ENCODE peak calls at places on chromosomes 3 and 15, in five cellular contexts. N is fibroblast of the aortic adventitia, S is cardiac fibroblast, C is fibroblast of lung, P is dorsolateral prefrontal cortex. Z is an unnamed sample.

GRCh38 chr15:45181491-45182285 is 6.1 kb downstream of the SHF start:
- DNase-seq in N (no peak), S (no peak), C (no peak), P (no peak), Z (no peak)

GRCh38 chr15:95994418-95994817 is 336.1 kb upstream of the NR2F2 start:
- DNase-seq in N (peak; percentile 8), S (peak; percentile 8), C (peak; percentile 42), P (peak; percentile 8), Z (no peak)

GRCh38 chr15:54119056-54119455 is 140.8 kb downstream of the UNC13C start:
- DNase-seq in N (no peak), S (no peak), C (no peak), P (no peak), Z (no peak)

GRCh38 chr15:70491183-70491621 is 272.2 kb downstream of the UACA start:
- DNase-seq in N (peak; percentile 65), S (no peak), C (peak; percentile 50), P (no peak), Z (no peak)

GRCh38 chr15:57947781-57948180 is 117.7 kb downstream of the ALDH1A2 start:
- DNase-seq in N (peak; percentile 14), S (peak; percentile 49), C (peak; percentile 9), P (no peak), Z (no peak)

GRCh38 chr3:101017048-101017447 is 23.8 kb upstream of the ABI3BP start:
- DNase-seq in N (peak; percentile 66), S (peak; percentile 45), C (peak; percentile 21), P (no peak), Z (no peak)

GRCh38 chr3:56624725-56625124 is 58.3 kb downstream of the TASOR start:
- DNase-seq in N (peak; percentile 63), S (peak; percentile 34), C (peak; percentile 12), P (no peak), Z (no peak)

GRCh38 chr15:69976366-69976994 is 121.2 kb downstream of the TLE3 start:
- DNase-seq in N (peak; percentile 54), S (peak; percentile 64), C (peak; percentile 53), P (no peak), Z (peak; percentile 65)

GRCh38 chr3:104805042-104805441 is 561.7 kb upstream of the ALCAM start:
- DNase-seq in N (no peak), S (no peak), C (no peak), P (no peak), Z (no peak)

GRCh38 chr15:76939715-76940114 is 8.2 kb downstream of the RCN2 start:
- DNase-seq in N (peak; percentile 35), S (no peak), C (peak; percentile 45), P (no peak), Z (no peak)

GRCh38 chr3:42118762-42119361 is 27.7 kb downstream of the TRAK1 start:
- DNase-seq in N (peak; percentile 43), S (peak; percentile 31), C (peak; percentile 47), P (no peak), Z (no peak)

GRCh38 chr3:130516645-130517512 is at the start of gene COL6A6:
- DNase-seq in N (no peak), S (peak; percentile 8), C (peak; percentile 4), P (no peak), Z (peak; percentile 6)

GRCh38 chr3:143040264-143040879 is 39.0 kb downstream of the U2SURP start:
- DNase-seq in N (peak; percentile 55), S (peak; percentile 64), C (peak; percentile 63), P (no peak), Z (no peak)

GRCh38 chr3:39105687-39106063 is 1.8 kb downstream of the GORASP1 start:
- DNase-seq in N (no peak), S (no peak), C (no peak), P (no peak), Z (no peak)

GRCh38 chr3:39106281-39107055 is 959 bp downstream of the GORASP1 start:
- DNase-seq in N (peak; percentile 41), S (peak; percentile 45), C (peak; percentile 30), P (no peak), Z (no peak)

GRCh38 chr3:39107874-39108308 is 411 bp downstream of the TTC21A start:
- DNase-seq in N (peak; percentile 21), S (no peak), C (no peak), P (no peak), Z (no peak)

GRCh38 chr3:39108309-39108708 is 829 bp downstream of the TTC21A start:
- DNase-seq in N (no peak), S (no peak), C (no peak), P (no peak), Z (no peak)

GRCh38 chr3:39107056-39107873 is at the start of the genes GORASP1 and TTC21A:
- DNase-seq in N (peak; percentile 85), S (peak; percentile 91), C (peak; percentile 86), P (peak; percentile 95), Z (peak; percentile 71)
- TF ChIP-seq CTCF in N (peak; percentile 11), S (no peak), C (no peak), P (peak; percentile 15), Z (no peak)

GRCh38 chr3:150230037-150230436 is 178.1 kb upstream of the TSC22D2 start:
- DNase-seq in N (no peak), S (no peak), C (no peak), P (no peak), Z (no peak)

GRCh38 chr3:150225986-150226385 is 182.1 kb upstream of the TSC22D2 start:
- DNase-seq in N (peak; percentile 53), S (peak; percentile 42), C (no peak), P (no peak), Z (no peak)

GRCh38 chr3:150223568-150223967 is 184.5 kb upstream of the TSC22D2 start:
- DNase-seq in N (no peak), S (no peak), C (no peak), P (no peak), Z (no peak)

GRCh38 chr3:150223090-150223489 is 185.0 kb upstream of the TSC22D2 start:
- DNase-seq in N (no peak), S (no peak), C (no peak), P (no peak), Z (no peak)

DNA sequence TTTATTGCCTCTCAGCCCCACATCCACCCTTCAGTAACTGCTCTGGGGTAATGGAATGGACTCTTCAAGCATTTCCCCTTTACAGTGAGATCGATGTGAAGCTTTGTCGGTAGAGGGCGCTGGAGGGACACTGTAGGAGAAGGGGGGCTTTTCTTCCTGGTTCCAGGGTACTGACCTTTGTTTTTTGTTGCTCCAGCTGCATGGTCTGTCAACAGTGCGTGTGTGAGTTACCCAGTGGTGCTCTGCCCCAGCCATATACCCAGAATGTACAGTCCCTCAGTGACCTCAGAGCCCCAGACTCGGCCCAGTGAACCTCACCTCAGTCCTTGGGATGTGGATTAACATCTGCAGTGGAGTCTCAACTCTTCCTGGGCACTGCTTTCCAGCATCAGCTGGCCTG is 180.3 kb upstream of the TSC22D2 start:
- DNase-seq in N (peak; percentile 78), S (peak; percentile 82), C (peak; percentile 74), P (no peak), Z (peak; percentile 88)
- TF ChIP-seq CTCF in N (peak; percentile 91), S (peak; percentile 87), C (peak; percentile 90), P (peak; percentile 68), Z (peak; percentile 73)

GRCh38 chr3:54761661-54762060 is 166.2 kb downstream of the LRTM1 start:
- DNase-seq in N (no peak), S (no peak), C (peak; percentile 9), P (no peak), Z (no peak)

GRCh38 chr3:54756330-54756731 is 171.5 kb downstream of the LRTM1 start:
- DNase-seq in N (peak; percentile 32), S (peak; percentile 30), C (peak; percentile 90), P (no peak), Z (no peak)

GRCh38 chr3:54755746-54756145 is 172.1 kb downstream of the LRTM1 start:
- DNase-seq in N (peak; percentile 3), S (no peak), C (peak; percentile 73), P (no peak), Z (no peak)

GRCh38 chr3:54758461-54758860 is 169.4 kb downstream of the LRTM1 start:
- DNase-seq in N (no peak), S (no peak), C (no peak), P (no peak), Z (no peak)

GRCh38 chr3:54760226-54760625 is 167.6 kb downstream of the LRTM1 start:
- DNase-seq in N (no peak), S (no peak), C (peak; percentile 18), P (no peak), Z (no peak)
- TF ChIP-seq CTCF in N (no peak), S (no peak), C (no peak), P (no peak), Z (no peak)

GRCh38 chr15:25509697-25510096 is 70.9 kb upstream of the UBE3A start:
- DNase-seq in N (no peak), S (no peak), C (no peak), P (no peak), Z (no peak)

GRCh38 chr15:25512957-25513356 is 74.1 kb upstream of the UBE3A start:
- DNase-seq in N (no peak), S (no peak), C (no peak), P (no peak), Z (no peak)

GRCh38 chr15:25510146-25510545 is 71.3 kb upstream of the UBE3A start:
- DNase-seq in N (peak; percentile 3), S (no peak), C (no peak), P (no peak), Z (no peak)

GRCh38 chr15:25504307-25504706 is 65.5 kb upstream of the UBE3A start:
- DNase-seq in N (peak; percentile 2), S (peak; percentile 3), C (no peak), P (no peak), Z (no peak)

GRCh38 chr15:25508369-25509002 is 69.7 kb upstream of the UBE3A start:
- DNase-seq in N (peak; percentile 69), S (peak; percentile 54), C (peak; percentile 55), P (no peak), Z (no peak)
- TF ChIP-seq CTCF in N (peak; percentile 73), S (peak; percentile 54), C (peak; percentile 68), P (peak; percentile 77), Z (peak; percentile 88)

Z was measured in neural crest cell.